ENCODE peak calls at places on chromosomes 2 and 18, in eight cellular contexts. Z is activated CD4-positive, alpha-beta T cell treated with anti-CD3 and anti-CD28 coated beads, Interleukin-2, amount 10 ng/mL, durations not matched to agents 24 days and 14 days; Y is NCI-H1417; E is HFFc6; W is NCI-H1105; O is choroid plexus epithelial cell; U is endothelial cell of umbilical vein; I is Calu3. V is an unnamed sample.
A peak's percentile ranks its signal among the peaks of the same experiment; 100 is the strongest.

GRCh38 chr2:127143851-127144782 is 37.2 kb upstream of the BIN1 start:
- DNase-seq in Z (no peak), Y (no peak), E (peak; percentile 64), W (no peak), O (peak; percentile 87), U (peak; percentile 32), I (no peak), V (peak; percentile 44)

GRCh38 chr2:106863387-106863786 is 22.6 kb downstream of the ST6GAL2 start:
- DNase-seq in Z (no peak), Y (no peak), E (no peak), W (no peak), O (peak; percentile 32), U (no peak), I (no peak), V (no peak)

GRCh38 chr2:96147593-96148201 is 2.5 kb upstream of the DUSP2 start:
- DNase-seq in Z (peak; percentile 66), Y (no peak), E (no peak), W (no peak), O (no peak), U (no peak), I (no peak), V (no peak)

GRCh38 chr2:150732064-150732463 is 244.6 kb upstream of the RND3 start:
- DNase-seq in Z (no peak), Y (no peak), E (peak; percentile 59), W (no peak), O (peak; percentile 43), U (peak; percentile 48), I (no peak), V (no peak)

GRCh38 chr2:150370600-150370999 is 116.9 kb downstream of the RND3 start:
- DNase-seq in Z (no peak), Y (no peak), E (no peak), W (peak; percentile 47), O (no peak), U (no peak), I (peak; percentile 5), V (no peak)

GRCh38 chr18:31046916-31047315 is 4.4 kb upstream of the DSC3 start:
- DNase-seq in Z (no peak), Y (no peak), E (no peak), W (no peak), O (no peak), U (no peak), I (peak; percentile 17), V (no peak)

GRCh38 chr2:151067658-151068369 is 193.8 kb downstream of the RBM43 start:
- DNase-seq in Z (no peak), Y (no peak), E (no peak), W (no peak), O (no peak), U (no peak), I (no peak), V (no peak)

GRCh38 chr2:49241506-49241905 is 87.2 kb upstream of the FSHR start:
- DNase-seq in Z (no peak), Y (no peak), E (no peak), W (no peak), O (peak; percentile 26), U (no peak), I (no peak), V (no peak)

GRCh38 chr2:191020742-191021381 is 6.9 kb upstream of the STAT1 start:
- DNase-seq in Z (no peak), Y (peak; percentile 55), E (peak; percentile 80), W (no peak), O (peak; percentile 91), U (no peak), I (no peak), V (peak; percentile 49)

GRCh38 chr2:177201919-177202346 is 10.7 kb upstream of the HNRNPA3 start:
- DNase-seq in Z (no peak), Y (peak; percentile 50), E (no peak), W (no peak), O (no peak), U (no peak), I (no peak), V (no peak)

GRCh38 chr2:160417745-160418397 is 75.7 kb downstream of the RBMS1 start:
- DNase-seq in Z (no peak), Y (no peak), E (peak; percentile 91), W (no peak), O (peak; percentile 75), U (peak; percentile 84), I (no peak), V (peak; percentile 73)

GRCh38 chr2:48414980-48415764 is 114.8 kb upstream of the STON1 start:
- DNase-seq in Z (no peak), Y (no peak), E (no peak), W (no peak), O (peak; percentile 68), U (no peak), I (no peak), V (peak; percentile 6)

GRCh38 chr2:205692095-205692494 is 9.8 kb downstream of the NRP2 start:
- DNase-seq in Z (no peak), Y (no peak), E (peak; percentile 43), W (no peak), O (peak; percentile 62), U (no peak), I (no peak), V (no peak)

GRCh38 chr2:69965756-69966447 is 4.5 kb upstream of the ASPRV1 start:
- DNase-seq in Z (no peak), Y (no peak), E (no peak), W (no peak), O (no peak), U (no peak), I (no peak), V (no peak)